ENCODE peak calls at places on chromosomes 11 and 22, in nine cellular contexts. F, J, U, N, K, H, Y, B and X are unnamed samples.

GRCh38 chr11:63915961-63916836 is 765 bp downstream of the RCOR2 start:
- DNase-seq in F (peak; percentile 47), J (no peak), U (no peak), N (no peak), K (no peak), H (peak; percentile 92), Y (peak; percentile 42), B (peak; percentile 67), X (no peak)

GRCh38 chr11:8030526-8031247 is 43.5 kb downstream of the EIF3F start:
- DNase-seq in F (no peak), J (no peak), U (no peak), N (no peak), K (no peak), H (no peak), Y (no peak), B (no peak), X (no peak)

GRCh38 chr11:115607621-115608191 is 103.5 kb upstream of the CADM1 start:
- DNase-seq in F (peak; percentile 21), J (no peak), U (no peak), N (no peak), K (no peak), H (no peak), Y (peak; percentile 44), B (no peak), X (no peak)

GRCh38 chr11:97269527-97269926 is 879.7 kb downstream of the JRKL start:
- DNase-seq in F (peak; percentile 6), J (no peak), U (no peak), N (no peak), K (no peak), H (no peak), Y (peak; percentile 0), B (no peak), X (no peak)

GRCh38 chr11:62613275-62613864 is 313 bp downstream of the ROM1 start:
- DNase-seq in F (no peak), J (no peak), U (no peak), N (no peak), K (no peak), H (no peak), Y (no peak), B (peak; percentile 65), X (no peak)

GRCh38 chr22:29152381-29153138 is 53.1 kb upstream of the EMID1 start:
- DNase-seq in F (peak; percentile 49), J (peak; percentile 62), U (no peak), N (no peak), K (no peak), H (peak; percentile 52), Y (no peak), B (no peak), X (no peak)

GRCh38 chr11:60899021-60899936 is 7.1 kb downstream of the PRPF19 start:
- DNase-seq in F (peak; percentile 77), J (no peak), U (no peak), N (no peak), K (no peak), H (peak; percentile 49), Y (peak; percentile 84), B (no peak), X (no peak)

GRCh38 chr11:12842933-12843636 is 166.0 kb upstream of the RASSF10 start:
- DNase-seq in F (peak; percentile 79), J (no peak), U (no peak), N (no peak), K (no peak), H (no peak), Y (peak; percentile 53), B (no peak), X (no peak)

GRCh38 chr11:6737872-6738466 is 33.8 kb downstream of the OR2AG2 start:
- DNase-seq in F (peak; percentile 54), J (no peak), U (peak; percentile 82), N (peak; percentile 33), K (no peak), H (peak; percentile 38), Y (peak; percentile 70), B (no peak), X (peak; percentile 25)

GRCh38 chr11:92180226-92180625 is 44.4 kb upstream of the FAT3 start:
- DNase-seq in F (peak; percentile 1), J (no peak), U (no peak), N (no peak), K (no peak), H (no peak), Y (no peak), B (no peak), X (no peak)

GRCh38 chr11:19779740-19780139 is 67.1 kb downstream of the NAV2 start:
- DNase-seq in F (no peak), J (no peak), U (no peak), N (no peak), K (no peak), H (no peak), Y (no peak), B (no peak), X (no peak)
- H3K9me3 ChIP-seq in F (no peaks in the 10 kb centered on the region), J (no peaks in the 10 kb centered on the region), U (no peaks in the 10 kb centered on the region), N (no peaks in the 10 kb centered on the region), K (no peaks in the 10 kb centered on the region), H (no peaks in the 10 kb centered on the region), Y (peaks cover 4% of the 10 kb centered on the region), B (no peaks in the 10 kb centered on the region), X (no peaks in the 10 kb centered on the region)

GRCh38 chr11:131954146-131954545 is 583.7 kb downstream of the NTM start:
- DNase-seq in F (no peak), J (no peak), U (no peak), N (no peak), K (no peak), H (no peak), Y (no peak), B (no peak), X (no peak)
- H3K9me3 ChIP-seq in F (no peaks in the 10 kb centered on the region), J (no peaks in the 10 kb centered on the region), U (no peaks in the 10 kb centered on the region), N (no peaks in the 10 kb centered on the region), K (no peaks in the 10 kb centered on the region), H (no peaks in the 10 kb centered on the region), Y (no peaks in the 10 kb centered on the region), B (no peaks in the 10 kb centered on the region), X (no peaks in the 10 kb centered on the region)

GRCh38 chr11:21798216-21798615 is 394.7 kb upstream of the ANO5 start:
- DNase-seq in F (no peak), J (no peak), U (no peak), N (no peak), K (no peak), H (no peak), Y (no peak), B (no peak), X (no peak)
- H3K9me3 ChIP-seq in F (no peaks in the 10 kb centered on the region), J (no peaks in the 10 kb centered on the region), U (peaks cover 3% of the 10 kb centered on the region), N (peaks cover 3% of the 10 kb centered on the region), K (no peaks in the 10 kb centered on the region), H (no peaks in the 10 kb centered on the region), Y (no peaks in the 10 kb centered on the region), B (no peaks in the 10 kb centered on the region), X (no peaks in the 10 kb centered on the region)

DNA sequence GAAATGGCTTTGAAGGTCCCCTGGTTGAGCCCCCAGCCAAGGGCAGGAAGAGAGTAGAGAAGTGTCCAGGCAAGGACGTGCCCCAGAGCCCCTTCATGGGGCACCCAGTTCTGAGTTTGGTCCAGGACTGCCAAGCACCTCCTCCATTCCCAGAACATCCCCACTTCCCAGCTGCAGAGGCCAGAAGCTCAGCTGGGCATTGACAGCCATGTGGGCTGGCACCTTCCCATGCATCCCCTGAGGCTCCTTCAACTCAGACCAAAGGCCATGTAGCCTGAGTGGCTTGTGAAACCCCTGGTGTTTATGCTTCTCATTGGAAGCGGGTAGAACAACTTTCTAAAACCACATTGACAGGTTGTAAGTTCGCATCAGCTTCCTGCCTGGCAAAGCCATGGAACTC is 789.6 kb downstream of the TBC1D22A start:
- DNase-seq in F (no peak), J (no peak), U (no peak), N (no peak), K (no peak), H (no peak), Y (no peak), B (no peak), X (no peak)
- H3K9me3 ChIP-seq in F (peaks cover under 1% of the 10 kb centered on the region), J (no peaks in the 10 kb centered on the region), U (no peaks in the 10 kb centered on the region), N (no peaks in the 10 kb centered on the region), K (no peaks in the 10 kb centered on the region), H (peaks cover 82% of the 10 kb centered on the region), Y (no peaks in the 10 kb centered on the region), B (no peaks in the 10 kb centered on the region), X (no peaks in the 10 kb centered on the region)

GRCh38 chr22:20552913-20553401 is 45.5 kb downstream of the MED15 start:
- DNase-seq in F (peak; percentile 24), J (no peak), U (no peak), N (no peak), K (no peak), H (no peak), Y (no peak), B (no peak), X (no peak)
- H3K9me3 ChIP-seq in F (no peaks in the 10 kb centered on the region), J (no peaks in the 10 kb centered on the region), U (no peaks in the 10 kb centered on the region), N (no peaks in the 10 kb centered on the region), K (no peaks in the 10 kb centered on the region), H (no peaks in the 10 kb centered on the region), Y (no peaks in the 10 kb centered on the region), B (no peaks in the 10 kb centered on the region), X (no peaks in the 10 kb centered on the region)

DNA sequence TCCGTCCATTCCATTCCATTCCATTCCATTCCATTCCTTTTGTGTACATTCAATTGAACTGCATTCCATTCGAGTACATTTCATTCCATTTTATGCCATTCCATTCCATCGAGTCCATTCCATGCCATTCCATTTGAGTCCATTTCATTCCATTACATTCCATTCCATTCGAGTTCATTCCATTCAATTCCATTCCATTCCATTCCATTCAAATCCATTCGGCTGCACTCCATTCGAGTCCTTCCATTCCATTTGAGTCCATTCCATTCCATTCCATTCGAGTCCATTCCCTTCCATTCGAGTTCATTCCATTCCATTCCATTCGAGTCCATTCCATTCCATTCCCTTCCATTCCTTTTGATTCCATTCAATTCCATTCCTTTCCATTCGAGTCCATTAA is 4800.6 kb upstream of the OR11H1 start:
- DNase-seq in F (no peak), J (no peak), U (no peak), N (no peak), K (no peak), H (no peak), Y (no peak), B (no peak), X (no peak)
- H3K9me3 ChIP-seq in F (peaks cover 1% of the 10 kb centered on the region), J (peaks cover 8% of the 10 kb centered on the region), U (peaks cover 42% of the 10 kb centered on the region), N (peaks cover 27% of the 10 kb centered on the region), K (peaks cover 23% of the 10 kb centered on the region), H (peaks cover 96% of the 10 kb centered on the region), Y (peaks cover 19% of the 10 kb centered on the region), B (no peaks in the 10 kb centered on the region), X (peaks cover 36% of the 10 kb centered on the region)